ENCODE peak calls at places on chromosomes 2 and 18, in six cellular contexts. C is T-helper 1 cell, Z is COR-L47, I is A549, X is HuH-7, Q is AG08396. B is an unnamed sample.

GRCh38 chr2:240648155-240648649 is 22.9 kb downstream of the GPR35 start:
- DNase-seq in C (no peak), Z (no peak), I (no peak), X (no peak), Q (peak), B (no peak)

GRCh38 chr2:77519164-77519887 is 2.9 kb downstream of the LRRTM4 start:
- DNase-seq in C (no peak), Z (no peak), I (no peak), X (no peak), Q (no peak), B (no peak)

GRCh38 chr18:22710628-22711380 is 222.3 kb upstream of the RBBP8 start:
- DNase-seq in C (no peak), Z (no peak), I (peak), X (peak), Q (no peak), B (peak)

GRCh38 chr2:223941579-223942277 is 3.4 kb downstream of the WDFY1 start:
- DNase-seq in C (no peak), Z (no peak), I (no peak), X (no peak), Q (peak), B (peak)

GRCh38 chr2:69514406-69514805 is 77.2 kb upstream of the NFU1 start:
- DNase-seq in C (no peak), Z (no peak), I (no peak), X (no peak), Q (peak), B (peak)

GRCh38 chr2:85110991-85111560 is 22.1 kb upstream of the TCF7L1 start:
- DNase-seq in C (no peak), Z (no peak), I (no peak), X (no peak), Q (no peak), B (no peak)

GRCh38 chr2:226002438-226002837 is 602.9 kb downstream of the NYAP2 start:
- DNase-seq in C (no peak), Z (no peak), I (peak), X (no peak), Q (peak), B (peak)

GRCh38 chr2:3179208-3179607 is 198.4 kb downstream of the EIPR1 start:
- DNase-seq in C (no peak), Z (no peak), I (no peak), X (peak), Q (no peak), B (no peak)

GRCh38 chr2:200851398-200852248 is 12.8 kb downstream of the CLK1 start:
- DNase-seq in C (no peak), Z (no peak), I (no peak), X (no peak), Q (no peak), B (no peak)

GRCh38 chr2:21103274-21103891 is 20.4 kb upstream of the TDRD15 start:
- DNase-seq in C (no peak), Z (peak), I (no peak), X (no peak), Q (no peak), B (no peak)

GRCh38 chr2:236417150-236417549 is 152.5 kb upstream of the ACKR3 start:
- DNase-seq in C (no peak), Z (no peak), I (no peak), X (no peak), Q (no peak), B (no peak)

GRCh38 chr2:172395503-172395902 is 31.9 kb upstream of the ITGA6 start:
- DNase-seq in C (no peak), Z (no peak), I (no peak), X (no peak), Q (no peak), B (no peak)

GRCh38 chr18:63868546-63868945 is 19.0 kb upstream of the SERPINB2 start:
- DNase-seq in C (no peak), Z (no peak), I (no peak), X (no peak), Q (no peak), B (no peak)

GRCh38 chr2:124088621-124089020 is 63.5 kb downstream of the CNTNAP5 start:
- DNase-seq in C (no peak), Z (no peak), I (no peak), X (no peak), Q (no peak), B (no peak)

GRCh38 chr18:77114564-77115391 is 17.8 kb downstream of the MBP start:
- DNase-seq in C (no peak), Z (no peak), I (peak), X (peak), Q (peak), B (peak)

GRCh38 chr2:32425719-32426141 is 68.9 kb downstream of the BIRC6 start:
- DNase-seq in C (no peak), Z (no peak), I (no peak), X (no peak), Q (peak), B (peak)

GRCh38 chr2:180110469-180110868 is 103.4 kb upstream of the CWC22 start:
- DNase-seq in C (no peak), Z (no peak), I (no peak), X (no peak), Q (no peak), B (no peak)

GRCh38 chr2:112666764-112667122 is 21.0 kb downstream of the SLC20A1 start:
- DNase-seq in C (no peak), Z (no peak), I (no peak), X (no peak), Q (no peak), B (no peak)

GRCh38 chr18:62183578-62184195 is 3.2 kb downstream of the PIGN start:
- DNase-seq in C (peak), Z (peak), I (peak), X (no peak), Q (peak), B (peak)

GRCh38 chr2:105129722-105130232 is 91.9 kb downstream of the MRPS9 start:
- DNase-seq in C (no peak), Z (no peak), I (no peak), X (no peak), Q (no peak), B (no peak)

GRCh38 chr18:37663446-37663845 is 97.8 kb upstream of the CELF4 start:
- DNase-seq in C (no peak), Z (no peak), I (no peak), X (no peak), Q (no peak), B (no peak)

GRCh38 chr2:134336352-134336751 is 82.5 kb downstream of the MGAT5 start:
- DNase-seq in C (no peak), Z (no peak), I (no peak), X (no peak), Q (no peak), B (no peak)

GRCh38 chr18:1227025-1227424 is 322.4 kb downstream of the ADCYAP1 start:
- DNase-seq in C (no peak), Z (no peak), I (no peak), X (no peak), Q (no peak), B (no peak)

GRCh38 chr2:179272406-179273192 is 8.0 kb upstream of the SESTD1 start:
- DNase-seq in C (no peak), Z (no peak), I (no peak), X (no peak), Q (no peak), B (no peak)

GRCh38 chr18:31274915-31275314 is 43.0 kb upstream of the DSG1 start:
- DNase-seq in C (no peak), Z (peak), I (peak), X (peak), Q (no peak), B (no peak)

GRCh38 chr2:55157474-55157884 is 74.6 kb downstream of the CLHC1 start:
- DNase-seq in C (no peak), Z (no peak), I (no peak), X (no peak), Q (no peak), B (no peak)

GRCh38 chr18:4204151-4204720 is 250.9 kb downstream of the DLGAP1 start:
- DNase-seq in C (no peak), Z (no peak), I (no peak), X (no peak), Q (no peak), B (no peak)

GRCh38 chr18:13302611-13303267 is 84.2 kb downstream of the LDLRAD4 start:
- DNase-seq in C (no peak), Z (no peak), I (no peak), X (no peak), Q (no peak), B (no peak)

GRCh38 chr2:12661472-12661871 is 55.3 kb upstream of the TRIB2 start:
- DNase-seq in C (no peak), Z (no peak), I (no peak), X (no peak), Q (no peak), B (no peak)

GRCh38 chr2:219331560-219332213 is 857 bp downstream of the RESP18 start:
- DNase-seq in C (no peak), Z (no peak), I (no peak), X (peak), Q (peak), B (peak)

GRCh38 chr18:8860845-8861642 is 155.7 kb downstream of the MTCL1 start:
- DNase-seq in C (no peak), Z (no peak), I (no peak), X (no peak), Q (no peak), B (no peak)

B was measured in hepatic stellate cell.